ENCODE peak calls at places on chromosomes 1 and 21, in eight cellular contexts. Q is NT2/D1, F is vagina, D is fibroblast of lung, W is uterus, A is cardiac muscle cell, Y is kidney, B is mucosa of descending colon. G is an unnamed sample.
A peak's percentile ranks its signal among the peaks of the same experiment; 100 is the strongest.

GRCh38 chr1:222606757-222607156 is 11.1 kb upstream of the MIA3 start:
- DNase-seq in D (no peak), B (no peak), Q (no peak), Y (no peak), F (no peak), A (no peak), W (no peak), G (no peak)

GRCh38 chr21:35924714-35925301 is 135.5 kb downstream of the SETD4 start:
- DNase-seq in W (no peak), Y (no peak), B (no peak), D (peak; percentile 96), A (no peak), Q (no peak), F (peak; percentile 95), G (no peak)

GRCh38 chr1:226253933-226254332 is 30.5 kb downstream of the MIXL1 start:
- DNase-seq in B (no peak), F (no peak), Y (no peak), W (no peak), A (no peak), D (no peak), Q (no peak), G (no peak)

GRCh38 chr1:171793656-171794055 is 12.2 kb downstream of the METTL13 start:
- DNase-seq in F (no peak), B (no peak), A (no peak), W (no peak), Q (no peak), Y (no peak), D (no peak), G (no peak)

GRCh38 chr1:2480986-2481364 is 4.9 kb downstream of the PLCH2 start:
- DNase-seq in A (no peak), Y (peak; percentile 94), B (no peak), D (no peak), W (no peak), Q (no peak), F (no peak), G (no peak)

GRCh38 chr1:221045842-221046831 is 166.9 kb downstream of the HLX start:
- DNase-seq in B (no peak), D (peak; percentile 39), A (no peak), Q (no peak), F (no peak), Y (no peak), W (no peak), G (no peak)

GRCh38 chr1:31704261-31705079 is 653 bp upstream of the COL16A1 start:
- DNase-seq in W (peak; percentile 70), B (peak; percentile 49), A (no peak), Y (no peak), F (no peak), D (peak; percentile 78), Q (no peak), G (peak; percentile 79)

GRCh38 chr1:153881764-153882163 is 41.0 kb downstream of the GATAD2B start:
- DNase-seq in A (no peak), Q (no peak), W (no peak), B (no peak), F (no peak), D (peak; percentile 50), Y (no peak), G (no peak)

GRCh38 chr1:172895050-172895460 is 155.7 kb downstream of the TNFSF18 start:
- DNase-seq in B (no peak), Q (no peak), W (no peak), Y (no peak), D (peak; percentile 25), F (no peak), A (peak; percentile 8), G (no peak)

GRCh38 chr1:197732187-197732586 is 43.1 kb downstream of the DENND1B start:
- DNase-seq in W (no peak), A (no peak), Q (no peak), B (no peak), Y (no peak), F (no peak), D (no peak), G (no peak)

GRCh38 chr1:173409613-173410012 is 67.5 kb upstream of the PRDX6 start:
- DNase-seq in W (no peak), D (peak; percentile 96), F (no peak), Q (no peak), B (no peak), Y (no peak), A (no peak), G (no peak)

GRCh38 chr1:3171761-3172160 is 102.8 kb downstream of the PRDM16 start:
- DNase-seq in F (no peak), Y (no peak), W (no peak), Q (no peak), D (no peak), A (no peak), B (no peak), G (no peak)

GRCh38 chr1:224631471-224632105 is 15.5 kb downstream of the CNIH3 start:
- DNase-seq in D (peak; percentile 88), W (no peak), A (no peak), Q (no peak), Y (no peak), F (no peak), B (no peak), G (no peak)

GRCh38 chr1:15765495-15766194 is 7.0 kb downstream of the FBLIM1 start:
- DNase-seq in W (no peak), Q (no peak), D (peak; percentile 97), A (no peak), Y (no peak), F (no peak), B (no peak), G (no peak)

GRCh38 chr1:184399192-184399847 is 12.5 kb downstream of the C1orf21 start:
- DNase-seq in Q (no peak), B (no peak), W (no peak), D (no peak), F (no peak), Y (no peak), A (no peak), G (no peak)

GRCh38 chr1:9066945-9067807 is 2.3 kb downstream of the SLC2A5 start:
- DNase-seq in B (no peak), W (peak; percentile 80), D (peak; percentile 93), Q (no peak), F (peak; percentile 91), Y (no peak), A (no peak), G (peak; percentile 53)

GRCh38 chr1:240414237-240414636 is 197.7 kb downstream of the GREM2 start:
- DNase-seq in F (no peak), Y (no peak), Q (no peak), D (peak; percentile 81), W (no peak), A (no peak), B (no peak), G (no peak)

GRCh38 chr1:2913091-2913490 is 108.2 kb upstream of the ACTRT2 start:
- DNase-seq in F (no peak), Q (no peak), B (no peak), Y (no peak), W (no peak), A (no peak), D (no peak), G (no peak)

GRCh38 chr21:34687065-34687464 is 18.3 kb downstream of the CLIC6 start:
- DNase-seq in A (no peak), F (no peak), W (no peak), Y (no peak), D (no peak), B (no peak), Q (no peak), G (peak; percentile 29)

GRCh38 chr1:56034222-56034621 is 545.1 kb downstream of the PLPP3 start:
- DNase-seq in B (no peak), D (peak; percentile 67), Q (no peak), W (no peak), A (no peak), Y (no peak), F (no peak), G (no peak)

DNA sequence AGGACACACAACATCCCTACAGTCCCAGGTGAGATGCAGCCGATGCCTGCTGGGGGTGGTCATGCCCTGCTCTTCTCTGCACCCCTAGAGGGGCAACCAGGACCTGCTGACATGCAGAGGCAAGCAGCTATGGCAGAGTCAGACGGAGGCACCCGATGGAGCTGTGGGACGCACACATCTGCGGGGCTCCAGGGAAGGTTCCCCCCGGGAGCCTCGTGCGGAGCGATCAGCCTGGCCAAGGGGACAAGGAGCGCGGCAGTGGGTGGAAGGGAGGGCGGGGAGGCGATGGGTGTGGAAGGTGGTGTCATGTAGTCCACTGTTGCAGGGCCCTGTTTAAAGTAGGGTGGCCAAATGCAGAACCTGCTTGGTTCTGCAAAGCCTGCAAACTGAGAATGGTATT is 143.0 kb upstream of the AJAP1 start:
- DNase-seq in Y (no peak), D (no peak), B (no peak), A (no peak), Q (no peak), W (no peak), F (no peak), G (no peak)
- H3K9me3 ChIP-seq in Y (no peaks in the 10 kb centered on the region), D (no peaks in the 10 kb centered on the region), B (no peaks in the 10 kb centered on the region), A (no peaks in the 10 kb centered on the region), Q (no peaks in the 10 kb centered on the region), W (no peaks in the 10 kb centered on the region), F (no peaks in the 10 kb centered on the region), G (no peaks in the 10 kb centered on the region)

DNA sequence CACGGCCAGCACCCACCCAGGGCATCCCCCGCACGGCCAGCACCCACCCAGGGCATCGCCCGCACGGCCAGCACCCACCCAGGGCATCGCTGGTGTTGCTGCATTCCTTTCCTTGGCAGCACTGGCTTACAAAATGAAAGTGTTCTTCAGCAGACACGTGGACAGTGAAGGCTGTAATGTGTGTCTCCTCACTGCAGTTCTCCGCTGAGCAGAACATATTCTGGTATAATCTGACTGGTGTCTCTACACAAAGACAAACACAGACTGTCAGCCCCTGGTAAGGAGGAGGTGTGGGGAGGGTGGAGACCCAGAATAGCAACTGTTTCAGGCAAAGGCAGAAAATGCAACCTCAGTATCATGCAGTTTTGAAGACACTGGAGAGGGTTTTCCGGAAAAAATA is 7.3 kb downstream of the LYPD8 start:
- DNase-seq in A (no peak), B (no peak), Y (no peak), W (no peak), Q (no peak), F (no peak), D (no peak), G (no peak)
- H3K9me3 ChIP-seq in A (no peaks in the 10 kb centered on the region), B (no peaks in the 10 kb centered on the region), Y (no peaks in the 10 kb centered on the region), W (no peaks in the 10 kb centered on the region), Q (peaks cover 5% of the 10 kb centered on the region), F (no peaks in the 10 kb centered on the region), D (no peaks in the 10 kb centered on the region), G (no peaks in the 10 kb centered on the region)

DNA sequence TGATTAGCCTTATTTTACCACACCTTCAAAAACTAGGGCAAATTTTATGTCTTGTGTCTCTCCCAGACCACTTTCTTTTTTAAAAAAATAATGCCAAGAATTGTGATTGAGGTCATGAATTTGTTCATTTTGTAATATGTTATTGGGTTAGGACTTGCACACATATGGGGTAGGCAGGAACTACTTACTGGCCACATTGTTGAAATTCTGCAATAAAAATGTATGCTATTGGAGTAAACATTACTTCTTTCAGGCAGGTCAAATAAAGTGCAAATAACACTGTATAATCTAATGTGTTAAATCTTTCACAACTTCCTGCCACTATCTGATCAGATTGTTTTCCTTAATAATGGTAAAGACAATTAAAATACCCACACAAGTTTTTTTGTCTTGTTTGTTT is 166.6 kb upstream of the COL11A1 start:
- DNase-seq in Q (no peak), Y (no peak), A (no peak), W (no peak), F (no peak), D (peak; percentile 26), B (no peak), G (no peak)
- H3K9me3 ChIP-seq in Q (no peaks in the 10 kb centered on the region), Y (no peaks in the 10 kb centered on the region), A (no peaks in the 10 kb centered on the region), W (no peaks in the 10 kb centered on the region), F (no peaks in the 10 kb centered on the region), D (no peaks in the 10 kb centered on the region), B (no peaks in the 10 kb centered on the region), G (no peaks in the 10 kb centered on the region)

DNA sequence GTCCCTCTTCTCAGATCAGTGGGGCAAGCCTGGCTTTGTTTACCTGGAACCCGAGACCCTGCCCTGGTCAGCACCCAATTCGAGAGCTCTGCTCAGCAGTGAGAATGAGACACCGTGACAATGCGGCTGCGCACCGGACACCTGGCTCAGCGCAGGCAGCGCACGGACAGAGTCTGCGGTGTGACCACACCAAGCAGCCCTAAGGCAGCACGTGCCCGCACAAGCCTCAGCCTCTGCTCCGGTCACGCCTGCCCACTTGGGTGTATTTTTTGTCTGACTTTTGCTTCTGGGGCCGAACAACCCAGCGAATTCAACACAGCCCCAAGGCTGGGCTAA is 4.7 kb downstream of the KRTAP10-8 start:
- DNase-seq in F (peak; percentile 67), A (no peak), Y (no peak), D (no peak), W (no peak), B (no peak), Q (no peak), G (no peak)
- H3K9me3 ChIP-seq in F (peaks cover 4% of the 10 kb centered on the region), A (no peaks in the 10 kb centered on the region), Y (no peaks in the 10 kb centered on the region), D (no peaks in the 10 kb centered on the region), W (no peaks in the 10 kb centered on the region), B (peaks cover 6% of the 10 kb centered on the region), Q (peaks cover 21% of the 10 kb centered on the region), G (peaks cover 3% of the 10 kb centered on the region)